ENCODE peak calls at places on chromosomes 13 and 19, in eight cellular contexts. One of them, this sample, is unnamed.

GRCh38 chr13:101845501-101846012 is 393.1 kb downstream of the ITGBL1 start:
- DNase-seq in cardiac muscle cell: no peak
- DNase-seq in lower lobe of right lung: no peak
- DNase-seq in germinal center: no peak
- DNase-seq in cardiac fibroblast: peak; percentile 7
- DNase-seq in iPS DF 19.7: no peak
- DNase-seq in HS-5: no peak
- DNase-seq in effector CD4-positive, alpha-beta T cell: no peak
- DNase-seq in this sample: no peak

GRCh38 chr19:52935434-52935833 is 12.2 kb upstream of the ZNF888 start:
- DNase-seq in HS-5: no peak
- DNase-seq in cardiac fibroblast: peak; percentile 41
- DNase-seq in lower lobe of right lung: no peak
- DNase-seq in effector CD4-positive, alpha-beta T cell: no peak
- DNase-seq in cardiac muscle cell: peak; percentile 54
- DNase-seq in germinal center: no peak
- DNase-seq in iPS DF 19.7: no peak
- DNase-seq in this sample: peak; percentile 51

GRCh38 chr13:110119943-110120905 is 186.7 kb downstream of the COL4A1 start:
- DNase-seq in cardiac fibroblast: peak; percentile 48
- DNase-seq in cardiac muscle cell: no peak
- DNase-seq in HS-5: no peak
- DNase-seq in lower lobe of right lung: no peak
- DNase-seq in effector CD4-positive, alpha-beta T cell: no peak
- DNase-seq in iPS DF 19.7: no peak
- DNase-seq in germinal center: no peak
- DNase-seq in this sample: peak; percentile 71

GRCh38 chr13:67355791-67356190 is 125.7 kb upstream of the PCDH9 start:
- DNase-seq in iPS DF 19.7: no peak
- DNase-seq in HS-5: no peak
- DNase-seq in germinal center: no peak
- DNase-seq in effector CD4-positive, alpha-beta T cell: no peak
- DNase-seq in cardiac muscle cell: no peak
- DNase-seq in lower lobe of right lung: no peak
- DNase-seq in cardiac fibroblast: no peak
- DNase-seq in this sample: no peak

GRCh38 chr19:49390131-49390977 is 2.3 kb downstream of the KASH5 start:
- DNase-seq in cardiac fibroblast: no peak
- DNase-seq in cardiac muscle cell: no peak
- DNase-seq in HS-5: no peak
- DNase-seq in lower lobe of right lung: no peak
- DNase-seq in iPS DF 19.7: no peak
- DNase-seq in effector CD4-positive, alpha-beta T cell: no peak
- DNase-seq in germinal center: no peak
- DNase-seq in this sample: no peak

GRCh38 chr19:46073268-46073922 is 32.6 kb upstream of the IGFL4 start:
- DNase-seq in lower lobe of right lung: no peak
- DNase-seq in effector CD4-positive, alpha-beta T cell: no peak
- DNase-seq in iPS DF 19.7: no peak
- DNase-seq in cardiac muscle cell: no peak
- DNase-seq in germinal center: no peak
- DNase-seq in cardiac fibroblast: no peak
- DNase-seq in HS-5: no peak
- DNase-seq in this sample: no peak

GRCh38 chr19:41000310-41000737 is 9.2 kb downstream of the CYP2B6 start:
- DNase-seq in lower lobe of right lung: no peak
- DNase-seq in cardiac fibroblast: peak; percentile 11
- DNase-seq in cardiac muscle cell: no peak
- DNase-seq in effector CD4-positive, alpha-beta T cell: no peak
- DNase-seq in iPS DF 19.7: no peak
- DNase-seq in HS-5: no peak
- DNase-seq in germinal center: no peak
- DNase-seq in this sample: no peak

GRCh38 chr19:11482384-11483050 is 1.7 kb upstream of the ELAVL3 start:
- DNase-seq in effector CD4-positive, alpha-beta T cell: peak; percentile 81
- DNase-seq in cardiac fibroblast: peak; percentile 83
- DNase-seq in HS-5: peak; percentile 61
- DNase-seq in iPS DF 19.7: no peak
- DNase-seq in lower lobe of right lung: peak; percentile 92
- DNase-seq in germinal center: peak; percentile 94
- DNase-seq in cardiac muscle cell: peak; percentile 92
- DNase-seq in this sample: peak; percentile 55

GRCh38 chr13:98141938-98142426 is 912 bp upstream of the FARP1 start:
- DNase-seq in cardiac fibroblast: no peak
- DNase-seq in iPS DF 19.7: no peak
- DNase-seq in effector CD4-positive, alpha-beta T cell: no peak
- DNase-seq in lower lobe of right lung: peak; percentile 58
- DNase-seq in germinal center: no peak
- DNase-seq in cardiac muscle cell: peak; percentile 5
- DNase-seq in HS-5: no peak
- DNase-seq in this sample: no peak

GRCh38 chr13:113187905-113188595 is 20.4 kb downstream of the PCID2 start:
- DNase-seq in cardiac fibroblast: no peak
- DNase-seq in germinal center: no peak
- DNase-seq in cardiac muscle cell: no peak
- DNase-seq in HS-5: no peak
- DNase-seq in iPS DF 19.7: no peak
- DNase-seq in effector CD4-positive, alpha-beta T cell: no peak
- DNase-seq in lower lobe of right lung: no peak
- DNase-seq in this sample: peak; percentile 36

GRCh38 chr19:21023901-21024300 is 3.4 kb downstream of the ZNF430 start:
- DNase-seq in iPS DF 19.7: no peak
- DNase-seq in lower lobe of right lung: no peak
- DNase-seq in HS-5: no peak
- DNase-seq in cardiac muscle cell: no peak
- DNase-seq in cardiac fibroblast: peak; percentile 68
- DNase-seq in germinal center: no peak
- DNase-seq in effector CD4-positive, alpha-beta T cell: no peak
- DNase-seq in this sample: peak; percentile 68

GRCh38 chr13:114065926-114066774 is 66.3 kb downstream of the RASA3 start:
- DNase-seq in lower lobe of right lung: peak; percentile 51
- DNase-seq in effector CD4-positive, alpha-beta T cell: no peak
- DNase-seq in HS-5: no peak
- DNase-seq in cardiac muscle cell: no peak
- DNase-seq in iPS DF 19.7: no peak
- DNase-seq in cardiac fibroblast: no peak
- DNase-seq in germinal center: no peak
- DNase-seq in this sample: no peak

GRCh38 chr13:42820450-42820849 is 39.1 kb downstream of the FAM216B start:
- DNase-seq in iPS DF 19.7: no peak
- DNase-seq in germinal center: no peak
- DNase-seq in effector CD4-positive, alpha-beta T cell: no peak
- DNase-seq in cardiac muscle cell: peak; percentile 57
- DNase-seq in lower lobe of right lung: no peak
- DNase-seq in cardiac fibroblast: peak; percentile 27
- DNase-seq in HS-5: no peak
- DNase-seq in this sample: no peak

GRCh38 chr13:101394597-101394996 is 21.7 kb downstream of the NALCN start:
- DNase-seq in iPS DF 19.7: no peak
- DNase-seq in lower lobe of right lung: no peak
- DNase-seq in germinal center: no peak
- DNase-seq in HS-5: no peak
- DNase-seq in cardiac muscle cell: no peak
- DNase-seq in effector CD4-positive, alpha-beta T cell: no peak
- DNase-seq in cardiac fibroblast: no peak
- DNase-seq in this sample: no peak

GRCh38 chr19:17379221-17379631 is 2.1 kb upstream of the PLVAP start:
- DNase-seq in iPS DF 19.7: no peak
- DNase-seq in lower lobe of right lung: no peak
- DNase-seq in germinal center: no peak
- DNase-seq in cardiac muscle cell: no peak
- DNase-seq in effector CD4-positive, alpha-beta T cell: no peak
- DNase-seq in cardiac fibroblast: no peak
- DNase-seq in HS-5: no peak
- DNase-seq in this sample: no peak

GRCh38 chr19:13037161-13037560 is 41.9 kb downstream of the NFIX start:
- DNase-seq in lower lobe of right lung: no peak
- DNase-seq in iPS DF 19.7: no peak
- DNase-seq in germinal center: no peak
- DNase-seq in effector CD4-positive, alpha-beta T cell: no peak
- DNase-seq in cardiac muscle cell: peak; percentile 85
- DNase-seq in HS-5: peak; percentile 87
- DNase-seq in cardiac fibroblast: peak; percentile 95
- DNase-seq in this sample: peak; percentile 93

GRCh38 chr19:18131841-18132596 is 20.9 kb upstream of the PIK3R2 start:
- DNase-seq in effector CD4-positive, alpha-beta T cell: no peak
- DNase-seq in cardiac fibroblast: no peak
- DNase-seq in cardiac muscle cell: no peak
- DNase-seq in germinal center: no peak
- DNase-seq in iPS DF 19.7: no peak
- DNase-seq in HS-5: no peak
- DNase-seq in lower lobe of right lung: no peak
- DNase-seq in this sample: no peak

GRCh38 chr19:46009530-46010510 is 13.0 kb downstream of the PGLYRP1 start:
- DNase-seq in lower lobe of right lung: peak; percentile 81
- DNase-seq in iPS DF 19.7: no peak
- DNase-seq in cardiac fibroblast: peak; percentile 81
- DNase-seq in cardiac muscle cell: peak; percentile 83
- DNase-seq in effector CD4-positive, alpha-beta T cell: peak; percentile 56
- DNase-seq in germinal center: peak; percentile 67
- DNase-seq in HS-5: peak; percentile 20
- DNase-seq in this sample: peak; percentile 59

GRCh38 chr13:112791662-112792440 is 102.0 kb downstream of the ATP11A start:
- DNase-seq in cardiac fibroblast: no peak
- DNase-seq in cardiac muscle cell: no peak
- DNase-seq in lower lobe of right lung: peak; percentile 90
- DNase-seq in effector CD4-positive, alpha-beta T cell: no peak
- DNase-seq in iPS DF 19.7: no peak
- DNase-seq in HS-5: no peak
- DNase-seq in germinal center: no peak
- DNase-seq in this sample: no peak

GRCh38 chr13:26051231-26052135 is at the start of gene SHISA2:
- DNase-seq in HS-5: no peak
- DNase-seq in lower lobe of right lung: peak; percentile 60
- DNase-seq in iPS DF 19.7: no peak
- DNase-seq in cardiac fibroblast: peak; percentile 56
- DNase-seq in cardiac muscle cell: peak; percentile 74
- DNase-seq in germinal center: peak; percentile 67
- DNase-seq in effector CD4-positive, alpha-beta T cell: peak; percentile 6
- DNase-seq in this sample: peak; percentile 67

GRCh38 chr19:10009269-10009665 is 1.0 kb downstream of the COL5A3 start:
- DNase-seq in cardiac muscle cell: peak; percentile 91
- DNase-seq in germinal center: peak; percentile 29
- DNase-seq in effector CD4-positive, alpha-beta T cell: peak; percentile 16
- DNase-seq in cardiac fibroblast: peak; percentile 93
- DNase-seq in HS-5: no peak
- DNase-seq in iPS DF 19.7: no peak
- DNase-seq in lower lobe of right lung: peak; percentile 52
- DNase-seq in this sample: peak; percentile 89

GRCh38 chr19:32630338-32630737 is 44.6 kb downstream of the ANKRD27 start:
- DNase-seq in iPS DF 19.7: no peak
- DNase-seq in HS-5: no peak
- DNase-seq in lower lobe of right lung: no peak
- DNase-seq in effector CD4-positive, alpha-beta T cell: no peak
- DNase-seq in germinal center: no peak
- DNase-seq in cardiac fibroblast: no peak
- DNase-seq in cardiac muscle cell: no peak
- DNase-seq in this sample: no peak

GRCh38 chr13:50403311-50403710 is 388.1 kb downstream of the KCNRG start:
- DNase-seq in iPS DF 19.7: no peak
- DNase-seq in lower lobe of right lung: no peak
- DNase-seq in cardiac fibroblast: no peak
- DNase-seq in germinal center: no peak
- DNase-seq in effector CD4-positive, alpha-beta T cell: no peak
- DNase-seq in HS-5: no peak
- DNase-seq in cardiac muscle cell: no peak
- DNase-seq in this sample: no peak

GRCh38 chr13:44768775-44769578 is 192.8 kb upstream of the TSC22D1 start:
- DNase-seq in HS-5: no peak
- DNase-seq in iPS DF 19.7: no peak
- DNase-seq in germinal center: no peak
- DNase-seq in cardiac muscle cell: peak; percentile 38
- DNase-seq in cardiac fibroblast: peak; percentile 41
- DNase-seq in effector CD4-positive, alpha-beta T cell: no peak
- DNase-seq in lower lobe of right lung: no peak
- DNase-seq in this sample: no peak

GRCh38 chr13:99527346-99527745 is 26.1 kb downstream of the TM9SF2 start:
- DNase-seq in cardiac muscle cell: no peak
- DNase-seq in cardiac fibroblast: no peak
- DNase-seq in iPS DF 19.7: no peak
- DNase-seq in lower lobe of right lung: no peak
- DNase-seq in effector CD4-positive, alpha-beta T cell: no peak
- DNase-seq in germinal center: no peak
- DNase-seq in HS-5: no peak
- DNase-seq in this sample: no peak

GRCh38 chr19:4376991-4377781 is 23.2 kb downstream of the SH3GL1 start:
- DNase-seq in effector CD4-positive, alpha-beta T cell: no peak
- DNase-seq in HS-5: no peak
- DNase-seq in lower lobe of right lung: no peak
- DNase-seq in cardiac fibroblast: no peak
- DNase-seq in cardiac muscle cell: no peak
- DNase-seq in germinal center: no peak
- DNase-seq in iPS DF 19.7: no peak
- DNase-seq in this sample: no peak

GRCh38 chr19:6039541-6040225 is 61.7 kb upstream of the RANBP3 start:
- DNase-seq in cardiac muscle cell: no peak
- DNase-seq in effector CD4-positive, alpha-beta T cell: no peak
- DNase-seq in lower lobe of right lung: peak; percentile 35
- DNase-seq in cardiac fibroblast: no peak
- DNase-seq in HS-5: no peak
- DNase-seq in iPS DF 19.7: no peak
- DNase-seq in germinal center: peak; percentile 42
- DNase-seq in this sample: peak; percentile 74

GRCh38 chr19:37778613-37779138 is 710 bp downstream of the ZNF573 start:
- DNase-seq in effector CD4-positive, alpha-beta T cell: no peak
- DNase-seq in cardiac muscle cell: peak; percentile 46
- DNase-seq in iPS DF 19.7: no peak
- DNase-seq in cardiac fibroblast: peak; percentile 25
- DNase-seq in germinal center: no peak
- DNase-seq in lower lobe of right lung: no peak
- DNase-seq in HS-5: no peak
- DNase-seq in this sample: peak; percentile 15

GRCh38 chr19:23345838-23346237 is 49.4 kb downstream of the ZNF91 start:
- DNase-seq in iPS DF 19.7: peak; percentile 30
- DNase-seq in cardiac fibroblast: no peak
- DNase-seq in HS-5: no peak
- DNase-seq in cardiac muscle cell: no peak
- DNase-seq in effector CD4-positive, alpha-beta T cell: no peak
- DNase-seq in lower lobe of right lung: no peak
- DNase-seq in germinal center: no peak
- DNase-seq in this sample: no peak

GRCh38 chr19:46404039-46404883 is 9.1 kb downstream of the CCDC8 start:
- DNase-seq in effector CD4-positive, alpha-beta T cell: no peak
- DNase-seq in iPS DF 19.7: no peak
- DNase-seq in cardiac fibroblast: no peak
- DNase-seq in germinal center: no peak
- DNase-seq in cardiac muscle cell: peak; percentile 76
- DNase-seq in lower lobe of right lung: peak; percentile 59
- DNase-seq in HS-5: no peak
- DNase-seq in this sample: peak; percentile 56

GRCh38 chr19:6760606-6761005 is 6.6 kb downstream of the SH2D3A start:
- DNase-seq in iPS DF 19.7: no peak
- DNase-seq in cardiac muscle cell: no peak
- DNase-seq in HS-5: no peak
- DNase-seq in effector CD4-positive, alpha-beta T cell: no peak
- DNase-seq in cardiac fibroblast: no peak
- DNase-seq in lower lobe of right lung: no peak
- DNase-seq in germinal center: no peak
- DNase-seq in this sample: no peak

GRCh38 chr19:3494559-3494958 is 5.9 kb downstream of the DOHH start:
- DNase-seq in lower lobe of right lung: no peak
- DNase-seq in iPS DF 19.7: no peak
- DNase-seq in germinal center: no peak
- DNase-seq in effector CD4-positive, alpha-beta T cell: no peak
- DNase-seq in cardiac muscle cell: no peak
- DNase-seq in HS-5: no peak
- DNase-seq in cardiac fibroblast: no peak
- DNase-seq in this sample: no peak

GRCh38 chr19:15623711-15624318 is 8.8 kb downstream of the CYP4F8 start:
- DNase-seq in effector CD4-positive, alpha-beta T cell: no peak
- DNase-seq in germinal center: no peak
- DNase-seq in HS-5: no peak
- DNase-seq in lower lobe of right lung: no peak
- DNase-seq in cardiac fibroblast: no peak
- DNase-seq in cardiac muscle cell: no peak
- DNase-seq in iPS DF 19.7: no peak
- DNase-seq in this sample: no peak

GRCh38 chr13:39618546-39618945 is 15.6 kb upstream of the LHFPL6 start:
- DNase-seq in effector CD4-positive, alpha-beta T cell: no peak
- DNase-seq in iPS DF 19.7: no peak
- DNase-seq in cardiac fibroblast: no peak
- DNase-seq in lower lobe of right lung: no peak
- DNase-seq in germinal center: no peak
- DNase-seq in HS-5: no peak
- DNase-seq in cardiac muscle cell: no peak
- DNase-seq in this sample: no peak